ENCODE peak calls at places on chromosome 1, in five cellular contexts. V is breast epithelium, G is HepG2, B is transverse colon, O is H1. N is an unnamed sample.
A peak's percentile ranks its signal among the peaks of the same experiment; 100 is the strongest.

GRCh38 chr1:6348511-6349191 is 44.9 kb downstream of the ACOT7 start:
- DNase-seq in O (no peak), V (no peak), G (no peak), B (peak; percentile 43), N (peak; percentile 41)

GRCh38 chr1:206578115-206578935 is 33.9 kb downstream of the EIF2D start:
- DNase-seq in O (no peak), V (no peak), B (no peak), G (no peak), N (no peak)

GRCh38 chr1:214050513-214051401 is 63.0 kb downstream of the PROX1 start:
- DNase-seq in O (no peak), B (no peak), V (no peak), G (peak; percentile 99), N (no peak)

GRCh38 chr1:228228601-228229074 is 20.8 kb downstream of the OBSCN start:
- DNase-seq in B (no peak), G (peak; percentile 83), V (no peak), O (no peak), N (no peak)

GRCh38 chr1:84689514-84690396 is 506 bp downstream of the SSX2IP start:
- DNase-seq in B (peak; percentile 56), V (peak; percentile 55), O (no peak), G (peak; percentile 35), N (peak; percentile 58)

GRCh38 chr1:8302181-8302681 is 15.7 kb upstream of the SLC45A1 start:
- DNase-seq in B (no peak), V (no peak), G (no peak), O (no peak), N (no peak)

GRCh38 chr1:150875197-150876110 is 945 bp downstream of the ARNT start:
- DNase-seq in O (no peak), G (peak; percentile 10), B (peak; percentile 17), V (no peak), N (no peak)

GRCh38 chr1:226625832-226626576 is 77.4 kb downstream of the STUM start:
- DNase-seq in V (no peak), O (no peak), B (peak; percentile 2), G (no peak), N (no peak)

GRCh38 chr1:36161656-36162531 is 5.9 kb downstream of the MAP7D1 start:
- DNase-seq in V (no peak), B (peak; percentile 51), O (no peak), G (no peak), N (peak; percentile 51)
- TF ChIP-seq POLR2AphosphoS5 in V (peak; percentile 56), B (no peak), O (no peak), G (no peak), N (no peak)

GRCh38 chr1:161133220-161133740 is 813 bp upstream of the DEDD start:
- DNase-seq in B (no peak), V (no peak), O (no peak), G (no peak), N (no peak)

GRCh38 chr1:161131721-161132409 is 602 bp downstream of the DEDD start:
- DNase-seq in O (no peak), V (no peak), B (no peak), G (no peak), N (no peak)

GRCh38 chr1:161130266-161130665 is 2.2 kb downstream of the DEDD start:
- DNase-seq in O (no peak), V (no peak), B (no peak), G (no peak), N (no peak)

GRCh38 chr1:161128591-161129420 is 3.7 kb downstream of the DEDD start:
- DNase-seq in O (no peak), G (no peak), V (no peak), B (no peak), N (no peak)

DNA sequence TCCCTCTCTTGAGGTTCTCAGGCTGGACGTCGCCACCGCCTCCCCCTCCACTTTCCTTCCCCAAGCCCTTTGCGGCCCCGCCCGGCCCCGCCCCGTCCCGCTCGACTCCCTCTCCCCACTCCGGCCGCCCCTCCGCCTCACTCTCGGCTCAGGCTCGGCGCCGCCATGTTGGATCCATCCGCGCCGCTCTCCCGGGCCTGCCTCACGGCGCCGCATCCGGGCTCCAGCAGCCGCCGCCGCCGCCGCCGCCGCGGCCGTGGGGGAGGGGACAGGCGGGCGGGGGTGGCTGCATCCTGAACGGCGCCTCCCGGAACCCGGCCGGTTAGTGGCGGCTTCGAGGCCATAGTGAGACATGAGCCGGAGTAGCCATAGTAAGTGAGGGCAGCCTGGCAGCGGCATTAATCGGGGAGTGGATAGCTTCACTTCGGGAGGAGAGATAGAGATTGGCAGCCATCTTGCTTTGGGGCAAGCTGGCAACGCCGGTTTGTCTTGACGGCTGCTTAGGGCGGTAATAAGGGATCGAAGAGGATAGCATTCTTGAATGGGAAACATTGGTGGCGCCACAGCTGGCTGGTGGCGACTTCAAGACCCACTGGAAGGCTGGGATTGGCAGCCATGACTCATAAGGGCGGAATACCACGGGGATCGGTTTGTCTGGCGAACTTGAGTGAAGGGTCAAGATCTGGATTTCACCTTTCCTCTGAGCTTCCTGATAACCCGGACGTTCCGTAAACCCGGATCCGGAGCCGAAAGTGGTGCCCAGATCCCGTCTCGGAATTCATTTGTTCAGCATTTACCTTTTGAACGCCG is at the start of gene DEDD:
- DNase-seq in V (peak; percentile 92), G (peak; percentile 92), B (peak; percentile 94), O (peak; percentile 96), N (peak; percentile 93)
- TF ChIP-seq POLR2AphosphoS5 in V (peak; percentile 88), G (peak; percentile 53), B (peak; percentile 57), O (peak; percentile 24), N (peak; percentile 59)

GRCh38 chr1:48021792-48022191 is 24.6 kb upstream of the TRABD2B start:
- DNase-seq in O (no peak), B (no peak), G (no peak), V (no peak), N (no peak)

GRCh38 chr1:48022306-48022705 is 25.1 kb upstream of the TRABD2B start:
- DNase-seq in G (no peak), O (no peak), V (no peak), B (no peak), N (no peak)

GRCh38 chr1:48018799-48019198 is 21.6 kb upstream of the TRABD2B start:
- DNase-seq in V (no peak), G (no peak), O (no peak), B (no peak), N (no peak)

GRCh38 chr1:48017716-48018115 is 20.5 kb upstream of the TRABD2B start:
- DNase-seq in G (no peak), B (no peak), O (no peak), V (no peak), N (no peak)

GRCh38 chr1:48019714-48020315 is 22.6 kb upstream of the TRABD2B start:
- DNase-seq in V (peak; percentile 63), O (no peak), G (no peak), B (no peak), N (no peak)
- TF ChIP-seq POLR2AphosphoS5 in V (peak; percentile 80), O (no peak), G (no peak), B (no peak), N (peak; percentile 24)

DNA sequence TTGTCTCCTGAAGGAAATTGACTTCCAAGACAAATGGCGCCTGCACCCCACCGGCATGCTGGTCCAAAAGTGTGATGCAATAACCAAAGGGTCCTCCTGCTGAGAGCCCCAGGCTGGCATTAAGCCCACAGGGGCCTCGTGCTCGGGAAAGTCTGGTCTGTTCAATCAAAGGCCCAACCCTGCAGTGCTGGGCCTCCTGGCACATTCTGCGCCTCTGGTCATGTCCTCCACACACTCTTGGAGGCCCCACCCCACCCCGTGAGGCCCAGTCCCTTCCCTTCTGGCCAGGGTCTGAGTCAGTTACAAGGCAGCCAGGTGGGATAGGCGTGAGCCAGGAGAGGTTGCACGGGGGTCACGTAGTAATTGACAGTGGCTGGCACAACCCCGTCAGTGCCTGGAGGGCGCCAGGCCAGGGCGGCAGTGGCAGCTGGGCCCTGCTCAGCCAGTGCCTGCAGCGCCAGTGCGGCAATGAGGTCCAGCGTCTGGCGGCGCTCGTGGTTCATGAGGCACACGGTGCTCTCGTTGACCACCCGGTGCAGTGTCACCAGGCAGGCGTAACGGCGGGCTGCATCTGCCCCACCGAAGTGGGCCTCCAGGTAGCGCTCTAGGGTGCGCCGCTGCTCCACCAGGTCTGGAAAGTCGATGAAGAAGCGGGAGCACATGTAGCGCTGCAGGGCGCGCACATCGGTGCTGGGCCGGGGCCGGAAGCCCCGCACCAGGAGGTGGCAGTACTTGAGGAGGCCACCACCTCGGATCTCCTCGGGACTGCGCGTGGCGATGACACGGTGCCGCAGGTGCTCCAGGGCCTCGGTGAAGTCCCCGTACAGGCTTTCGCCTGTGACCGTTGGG is 6.8 kb downstream of the TENT5B start:
- DNase-seq in G (no peak), B (no peak), O (no peak), V (no peak), N (peak; percentile 62)
- TF ChIP-seq POLR2AphosphoS5 in G (no peak), B (no peak), O (peak; percentile 27), V (no peak), N (peak; percentile 64)

GRCh38 chr1:1440262-1440772 is 4.8 kb downstream of the VWA1 start:
- DNase-seq in B (no peak), G (no peak), O (no peak), V (no peak), N (no peak)

GRCh38 chr1:1438531-1439381 is 3.3 kb downstream of the VWA1 start:
- DNase-seq in V (no peak), G (no peak), O (no peak), B (no peak), N (no peak)

GRCh38 chr1:1439550-1440261 is 4.2 kb downstream of the VWA1 start:
- DNase-seq in O (no peak), G (no peak), V (no peak), B (no peak), N (no peak)

GRCh38 chr1:1442069-1442770 is 6.7 kb downstream of the VWA1 start:
- DNase-seq in B (no peak), V (no peak), G (no peak), O (no peak), N (no peak)

DNA sequence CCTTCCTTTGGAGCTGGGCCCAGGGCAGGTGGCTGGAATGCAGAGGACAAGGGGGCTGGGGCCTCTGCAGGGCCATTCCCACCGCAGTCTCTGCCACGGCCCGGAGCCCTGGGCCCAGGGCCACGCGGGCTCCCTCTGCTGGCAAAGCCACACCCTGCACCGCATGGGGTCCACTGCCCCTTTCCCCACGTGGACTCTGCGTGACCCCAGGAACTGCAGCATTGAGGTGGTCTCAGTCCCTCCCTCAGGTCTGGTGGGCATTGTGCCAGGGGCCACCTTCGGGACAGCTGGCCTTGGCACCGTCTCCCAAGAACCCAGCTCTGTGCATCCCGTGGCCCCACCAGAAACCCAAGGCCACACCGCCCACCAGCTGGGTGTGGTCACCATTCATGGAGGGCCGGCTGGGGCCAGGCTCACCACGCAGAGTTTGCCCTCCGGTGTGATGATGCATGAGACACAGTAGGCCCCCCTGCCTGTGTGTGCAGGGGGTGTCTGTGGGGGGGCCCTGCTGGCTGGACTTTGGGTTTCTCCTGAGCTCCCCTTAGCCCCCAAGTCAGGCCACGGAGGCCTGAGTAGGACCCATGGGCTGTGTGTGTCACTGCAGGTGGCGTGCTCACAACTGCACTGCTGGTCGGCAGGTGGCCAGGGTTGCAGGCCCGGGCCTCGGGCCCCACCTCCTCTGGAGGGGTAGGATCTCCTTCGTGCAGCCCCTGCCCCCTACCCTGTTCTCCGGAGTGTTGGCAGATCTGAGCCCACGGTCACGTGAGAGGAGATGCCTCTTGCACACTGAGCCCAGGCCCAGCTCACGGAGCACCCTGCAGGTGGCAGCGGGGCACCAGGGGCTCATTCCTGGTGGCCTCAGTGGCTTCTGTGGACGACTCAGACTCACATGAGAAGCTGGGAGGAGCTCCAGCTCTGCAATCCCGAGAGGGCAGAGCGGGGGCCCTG is 5.7 kb downstream of the VWA1 start:
- DNase-seq in V (peak; percentile 63), B (peak; percentile 62), G (peak; percentile 41), O (no peak), N (peak; percentile 61)
- TF ChIP-seq POLR2AphosphoS5 in V (peak; percentile 39), B (peak; percentile 31), G (no peak), O (no peak), N (no peak)

GRCh38 chr1:198649598-198650338 is 10.9 kb downstream of the PTPRC start:
- DNase-seq in O (no peak), B (no peak), V (no peak), G (no peak), N (no peak)
- TF ChIP-seq POLR2AphosphoS5 in O (no peak), B (no peak), V (no peak), G (no peak), N (no peak)

N was measured in stomach.